ENCODE peak calls at places on chromosomes 13 and 19, in five cellular contexts. E is A549, Z is GM12878, W is K562, Y is HepG2. Q is an unnamed sample.

GRCh38 chr19:14798760-14799159 is 20.4 kb upstream of the ADGRE2 start:
- DNase-seq in Z (no peak), Y (no peak), E (no peak), W (no peak), Q (no peak)

GRCh38 chr13:82672248-82672647 is 1210.0 kb downstream of the SLITRK1 start:
- DNase-seq in W (no peak), Y (no peak), E (no peak), Z (no peak), Q (no peak)

GRCh38 chr13:112217431-112217830 is 150.5 kb downstream of the SOX1 start:
- DNase-seq in E (no peak), Z (no peak), W (no peak), Y (no peak), Q (no peak)

GRCh38 chr13:25923217-25924085 is 128.4 kb downstream of the SHISA2 start:
- DNase-seq in Y (no peak), E (no peak), Z (no peak), W (no peak), Q (no peak)

GRCh38 chr13:41746259-41746658 is 214.7 kb downstream of the VWA8 start:
- DNase-seq in Z (no peak), W (no peak), E (no peak), Y (no peak), Q (no peak)

GRCh38 chr19:8827277-8827676 is 4.8 kb downstream of the ZNF558 start:
- DNase-seq in Y (no peak), W (no peak), E (no peak), Z (no peak), Q (no peak)

GRCh38 chr13:113029487-113030258 is 60.7 kb downstream of the MCF2L start:
- DNase-seq in Y (peak), W (peak), Z (no peak), E (peak), Q (peak)

GRCh38 chr19:17555929-17556813 is 722 bp downstream of the COLGALT1 start:
- DNase-seq in W (peak), Y (no peak), E (no peak), Z (no peak), Q (peak)

GRCh38 chr13:71625694-71626093 is 241.3 kb downstream of the DACH1 start:
- DNase-seq in E (no peak), W (no peak), Z (no peak), Y (no peak), Q (no peak)

GRCh38 chr19:27901078-27901477 is 1311.9 kb downstream of the UQCRFS1 start:
- DNase-seq in E (no peak), W (no peak), Z (no peak), Y (no peak), Q (no peak)

GRCh38 chr19:15673176-15673654 is 328 bp downstream of the CYP4F12 start:
- DNase-seq in Y (peak), W (no peak), Z (no peak), E (no peak), Q (no peak)

GRCh38 chr13:24040835-24041234 is 119.7 kb upstream of the SPATA13 start:
- DNase-seq in E (no peak), Z (no peak), W (no peak), Y (no peak), Q (peak)

GRCh38 chr19:48509467-48510194 is 2.0 kb downstream of the LMTK3 start:
- DNase-seq in Y (no peak), E (no peak), W (peak), Z (no peak), Q (peak)

GRCh38 chr13:78382481-78382880 is 220.9 kb downstream of the POU4F1 start:
- DNase-seq in Z (no peak), Y (no peak), W (no peak), E (no peak), Q (no peak)

GRCh38 chr19:18089726-18090125 is 3.0 kb upstream of the IL12RB1 start:
- DNase-seq in Y (no peak), W (no peak), Z (no peak), E (no peak), Q (no peak)

GRCh38 chr19:6249296-6249695 is 30.5 kb downstream of the MLLT1 start:
- DNase-seq in Y (no peak), W (no peak), E (no peak), Z (no peak), Q (no peak)

GRCh38 chr19:6219592-6220290 is 60.0 kb downstream of the MLLT1 start:
- DNase-seq in E (no peak), W (no peak), Z (no peak), Y (no peak), Q (no peak)

GRCh38 chr13:107028751-107029150 is 460.8 kb upstream of the ARGLU1 start:
- DNase-seq in Z (no peak), W (no peak), Y (no peak), E (no peak), Q (no peak)

GRCh38 chr19:54916822-54917221 is 10.9 kb downstream of the NCR1 start:
- DNase-seq in W (no peak), Y (no peak), E (no peak), Z (peak), Q (no peak)

GRCh38 chr13:44605275-44605674 is 29.1 kb upstream of the TSC22D1 start:
- DNase-seq in Z (no peak), W (no peak), E (no peak), Y (no peak), Q (no peak)

GRCh38 chr19:17419154-17419490 is 725 bp upstream of the MVB12A start:
- DNase-seq in Z (no peak), Y (no peak), W (no peak), E (no peak), Q (no peak)

GRCh38 chr13:112324121-112324520 is 52.0 kb upstream of the SPACA7 start:
- DNase-seq in Y (no peak), Z (no peak), E (no peak), W (no peak), Q (no peak)

GRCh38 chr13:48233097-48233885 is at the start of gene ITM2B:
- DNase-seq in W (peak), Z (no peak), Y (peak), E (peak), Q (peak)

GRCh38 chr19:55082023-55082851 is 6.6 kb downstream of the EPS8L1 start:
- DNase-seq in Z (no peak), Y (no peak), W (no peak), E (peak), Q (peak)

GRCh38 chr13:112450118-112450517 is 74.0 kb downstream of the SPACA7 start:
- DNase-seq in Z (no peak), W (no peak), E (no peak), Y (no peak), Q (no peak)

GRCh38 chr19:5586300-5587070 is 18.7 kb upstream of the TINCR start:
- DNase-seq in W (no peak), Y (no peak), E (no peak), Z (no peak), Q (no peak)

GRCh38 chr19:6737284-6737872 is at the start of gene GPR108:
- DNase-seq in W (peak), Y (peak), E (peak), Z (peak), Q (peak)

GRCh38 chr13:95295026-95295425 is 6.2 kb downstream of the ABCC4 start:
- DNase-seq in Y (no peak), E (no peak), Z (no peak), W (no peak), Q (no peak)

GRCh38 chr19:14410775-14411134 is 8.4 kb downstream of the DDX39A start:
- DNase-seq in E (no peak), W (peak), Z (no peak), Y (no peak), Q (no peak)

GRCh38 chr19:44987148-44987675 is 14.1 kb upstream of the RELB start:
- DNase-seq in Z (no peak), E (no peak), Y (no peak), W (no peak), Q (no peak)

GRCh38 chr19:33463194-33463593 is 58.4 kb downstream of the PEPD start:
- DNase-seq in Z (no peak), W (no peak), E (no peak), Y (no peak), Q (no peak)

GRCh38 chr19:33465371-33465770 is 56.2 kb downstream of the PEPD start:
- DNase-seq in Z (no peak), W (no peak), E (no peak), Y (no peak), Q (no peak)

GRCh38 chr19:33465834-33466233 is 55.8 kb downstream of the PEPD start:
- DNase-seq in W (no peak), E (no peak), Y (no peak), Z (no peak), Q (no peak)

GRCh38 chr19:33464010-33464732 is 57.4 kb downstream of the PEPD start:
- DNase-seq in W (no peak), E (no peak), Y (no peak), Z (no peak), Q (no peak)

GRCh38 chr19:33464733-33465115 is 56.9 kb downstream of the PEPD start:
- DNase-seq in E (no peak), Y (no peak), W (no peak), Z (no peak), Q (no peak)
- TF ChIP-seq JUNB in E (no peak), Y (no peak), W (no peak), Z (no peak), Q (no peak)

GRCh38 chr19:1369214-1369805 is 14.4 kb upstream of the NDUFS7 start:
- DNase-seq in E (no peak), Z (no peak), Y (no peak), W (no peak), Q (no peak)
- TF ChIP-seq JUNB in E (no peak), Z (no peak), Y (no peak), W (no peak), Q (no peak)

DNA sequence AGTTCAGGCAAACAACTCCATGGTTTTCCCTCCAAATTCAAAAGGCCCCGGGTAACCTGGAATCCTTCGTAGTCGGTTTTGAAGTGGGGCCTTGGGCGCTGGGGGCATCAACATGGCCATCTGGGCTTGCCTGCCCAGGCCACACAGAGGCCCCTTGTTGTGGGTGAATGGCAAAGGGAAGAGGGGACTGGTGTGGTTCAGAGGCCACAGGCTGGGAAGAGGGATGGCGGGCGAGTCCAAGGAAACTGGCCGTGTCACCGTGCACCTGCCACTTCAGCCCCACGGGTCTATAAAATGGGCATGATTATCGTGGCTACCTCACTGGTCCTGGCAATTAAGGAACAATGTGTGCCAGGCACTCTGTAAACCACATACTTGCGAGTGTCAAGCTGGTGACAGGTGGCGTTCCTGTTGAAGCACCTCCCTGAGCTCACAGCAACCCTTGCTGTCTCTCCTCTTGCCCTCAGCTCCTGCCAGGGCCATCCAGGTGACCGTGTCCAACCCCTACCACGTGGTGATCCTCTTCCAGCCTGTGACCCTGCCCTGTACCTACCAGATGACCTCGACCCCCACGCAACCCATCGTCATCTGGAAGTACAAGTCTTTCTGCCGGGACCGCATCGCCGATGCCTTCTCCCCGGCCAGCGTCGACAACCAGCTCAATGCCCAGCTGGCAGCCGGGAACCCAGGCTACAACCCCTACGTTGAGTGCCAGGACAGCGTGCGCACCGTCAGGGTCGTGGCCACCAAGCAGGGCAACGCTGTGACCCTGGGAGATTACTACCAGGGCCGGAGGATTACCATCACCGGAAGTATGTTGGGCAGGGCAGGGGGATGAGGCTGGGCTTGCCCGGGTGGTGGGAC is 1.3 kb downstream of the LSR start:
- DNase-seq in E (no peak), Y (no peak), W (no peak), Z (no peak), Q (no peak)
- TF ChIP-seq JUNB in E (no peak), Y (no peak), W (no peak), Z (no peak), Q (no peak)

DNA sequence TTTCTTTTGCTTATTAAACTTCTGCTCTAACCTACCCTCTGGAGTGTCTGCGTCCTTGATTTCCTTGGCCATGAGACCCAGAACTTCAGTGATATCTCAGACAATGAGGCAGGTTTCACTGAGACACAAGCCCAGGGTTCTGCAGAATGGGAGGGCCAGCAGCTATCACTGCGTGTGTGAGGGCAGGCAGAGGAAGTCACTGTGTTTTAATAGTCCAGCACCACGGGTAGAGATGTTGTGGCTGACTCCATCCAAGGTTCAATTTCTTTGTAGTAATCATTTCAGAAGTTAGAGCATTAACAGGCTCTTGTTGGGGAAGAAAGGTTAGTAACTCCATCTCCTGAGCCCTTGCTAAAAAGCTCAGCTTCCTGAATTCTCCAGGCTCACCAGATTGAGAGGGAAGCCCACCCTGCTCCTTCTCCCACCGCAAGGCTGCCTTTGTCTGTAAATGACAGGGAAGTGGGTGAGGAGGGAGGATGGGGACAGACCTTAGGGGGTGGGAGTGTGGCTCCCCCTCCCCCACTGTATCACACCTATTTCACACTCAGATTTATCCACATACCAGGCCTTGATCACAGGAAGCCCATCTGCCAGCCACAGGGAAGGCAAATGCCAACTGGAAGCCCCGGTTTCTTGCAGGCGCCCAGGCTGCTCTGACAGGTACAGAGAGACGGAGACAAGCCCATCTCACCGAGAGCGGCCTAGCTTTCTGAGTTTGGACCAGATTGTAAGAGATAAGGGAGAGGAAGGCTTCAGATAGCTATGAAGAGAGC is 2.1 kb downstream of the C19orf12 start:
- DNase-seq in E (no peak), W (no peak), Z (no peak), Y (no peak), Q (no peak)
- TF ChIP-seq JUNB in E (no peak), W (no peak), Z (no peak), Y (no peak), Q (no peak)

GRCh38 chr19:50427997-50428425 is 4.7 kb upstream of the MYBPC2 start:
- DNase-seq in Z (no peak), W (no peak), E (no peak), Y (no peak), Q (peak)
- TF ChIP-seq JUNB in Z (no peak), W (no peak), E (no peak), Y (no peak), Q (no peak)

GRCh38 chr13:108433976-108434375 is 164.5 kb downstream of the TNFSF13B start:
- DNase-seq in Z (no peak), W (no peak), Y (no peak), E (no peak), Q (no peak)

GRCh38 chr13:108435393-108436149 is 166.1 kb downstream of the TNFSF13B start:
- DNase-seq in Z (no peak), E (no peak), Y (no peak), W (no peak), Q (no peak)

DNA sequence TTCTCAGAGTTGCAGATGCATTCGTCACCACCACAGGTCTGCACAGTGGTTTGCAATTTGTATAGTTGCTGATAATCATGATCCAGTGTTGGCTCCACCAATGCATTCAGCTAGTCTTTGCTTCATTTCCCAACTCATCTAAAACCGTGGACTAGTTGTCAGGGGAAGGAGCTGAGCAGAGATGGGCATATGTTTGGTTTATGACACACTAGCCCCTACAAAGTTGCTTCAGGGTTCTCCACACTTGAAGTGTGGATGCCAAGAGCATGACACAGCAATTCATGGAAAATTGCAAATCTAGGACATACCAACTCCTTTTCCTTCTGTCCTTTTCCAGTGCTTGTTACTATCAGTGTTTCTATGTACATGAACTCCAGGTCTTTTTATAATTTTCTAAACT is 168.0 kb downstream of the TNFSF13B start:
- DNase-seq in Y (no peak), E (no peak), W (no peak), Z (no peak), Q (no peak)
- TF ChIP-seq JUNB in Y (no peak), E (no peak), W (no peak), Z (no peak), Q (no peak)